ENCODE peak calls at places on chromosomes 12 and 14, in nine cellular contexts. W, P, Z, I, X, A, O, D and Y are unnamed samples.

GRCh38 chr12:120089105-120089504 is 27.4 kb downstream of the RAB35 start:
- DNase-seq in W (no peak), P (no peak), Z (no peak), I (no peak), X (no peak), A (no peak), O (no peak), D (no peak), Y (no peak)

GRCh38 chr14:62209287-62209899 is 447.2 kb downstream of the SNAPC1 start:
- DNase-seq in W (no peak), P (no peak), Z (no peak), I (peak; percentile 82), X (no peak), A (no peak), O (no peak), D (no peak), Y (no peak)

GRCh38 chr14:90400904-90401561 is 4.2 kb downstream of the CALM1 start:
- DNase-seq in W (no peak), P (no peak), Z (no peak), I (peak; percentile 27), X (no peak), A (no peak), O (no peak), D (no peak), Y (no peak)

GRCh38 chr14:70821916-70822705 is 12.8 kb upstream of the MAP3K9 start:
- DNase-seq in W (no peak), P (peak; percentile 85), Z (peak; percentile 63), I (peak; percentile 54), X (peak; percentile 77), A (peak; percentile 77), O (no peak), D (peak; percentile 36), Y (peak; percentile 21)

GRCh38 chr12:47767197-47767724 is 5.8 kb upstream of the SLC48A1 start:
- DNase-seq in W (peak; percentile 51), P (no peak), Z (no peak), I (peak; percentile 78), X (no peak), A (peak; percentile 41), O (no peak), D (peak; percentile 52), Y (peak; percentile 73)

GRCh38 chr12:116697305-116698130 is 40.4 kb downstream of the SPRING1 start:
- DNase-seq in W (no peak), P (no peak), Z (peak; percentile 47), I (peak; percentile 29), X (no peak), A (peak; percentile 40), O (no peak), D (no peak), Y (no peak)

GRCh38 chr12:122880668-122881067 is 15.3 kb downstream of the VPS37B start:
- DNase-seq in W (no peak), P (no peak), Z (peak; percentile 59), I (no peak), X (no peak), A (no peak), O (no peak), D (no peak), Y (no peak)

GRCh38 chr12:30582943-30583342 is 112.7 kb downstream of the IPO8 start:
- DNase-seq in W (no peak), P (no peak), Z (no peak), I (peak; percentile 48), X (no peak), A (no peak), O (no peak), D (no peak), Y (no peak)

GRCh38 chr12:121801601-121802484 is 2.0 kb upstream of the SETD1B start:
- DNase-seq in W (no peak), P (no peak), Z (peak; percentile 58), I (peak; percentile 45), X (peak; percentile 56), A (no peak), O (no peak), D (no peak), Y (peak; percentile 85)

GRCh38 chr12:79415754-79416435 is 274.9 kb downstream of the PAWR start:
- DNase-seq in W (no peak), P (no peak), Z (no peak), I (peak; percentile 87), X (no peak), A (peak; percentile 69), O (no peak), D (no peak), Y (no peak)